ENCODE peak calls at places on chromosomes 6 and 20, in six cellular contexts. M is astrocyte of the spinal cord, F is GF-D8, U is HTR-8/SVneo, P is AG04449, V is NCI-H774. K is an unnamed sample.

GRCh38 chr6:150352321-150353296 is 16.2 kb upstream of the IYD start:
- DNase-seq in M (peak), F (no peak), U (no peak), P (peak), V (no peak), K (no peak)

GRCh38 chr6:88870728-88871330 is 92.6 kb downstream of the RNGTT start:
- DNase-seq in M (peak), F (peak), U (peak), P (no peak), V (peak), K (peak)

GRCh38 chr20:5971203-5971602 is 20.8 kb downstream of the MCM8 start:
- DNase-seq in M (no peak), F (no peak), U (no peak), P (no peak), V (no peak), K (no peak)

GRCh38 chr20:57983082-57983481 is 245.4 kb downstream of the ANKRD60 start:
- DNase-seq in M (no peak), F (no peak), U (no peak), P (no peak), V (no peak), K (no peak)

GRCh38 chr6:151475653-151476523 is 17.9 kb upstream of the CCDC170 start:
- DNase-seq in M (peak), F (no peak), U (no peak), P (no peak), V (peak), K (peak)

GRCh38 chr6:44190712-44191111 is 26.0 kb upstream of the MYMX start:
- DNase-seq in M (no peak), F (no peak), U (no peak), P (no peak), V (no peak), K (no peak)

GRCh38 chr6:166862287-166862977 is 93.9 kb downstream of the RNASET2 start:
- DNase-seq in M (no peak), F (no peak), U (peak), P (no peak), V (peak), K (peak)

GRCh38 chr6:159065091-159065490 is 20.3 kb upstream of the TAGAP start:
- DNase-seq in M (no peak), F (no peak), U (no peak), P (no peak), V (no peak), K (no peak)

GRCh38 chr6:136777651-136778050 is 14.6 kb downstream of the MAP3K5 start:
- DNase-seq in M (no peak), F (no peak), U (no peak), P (no peak), V (no peak), K (no peak)

GRCh38 chr6:168123165-168123911 is 44.3 kb upstream of the FRMD1 start:
- DNase-seq in M (no peak), F (no peak), U (no peak), P (no peak), V (no peak), K (no peak)

GRCh38 chr6:52261229-52261628 is 16.9 kb upstream of the IL17F start:
- DNase-seq in M (peak), F (no peak), U (peak), P (peak), V (no peak), K (no peak)

GRCh38 chr6:133764011-133764812 is 124.7 kb upstream of the TCF21 start:
- DNase-seq in M (peak), F (no peak), U (no peak), P (no peak), V (no peak), K (no peak)

GRCh38 chr6:22108199-22108598 is 188.6 kb downstream of the PRL start:
- DNase-seq in M (peak), F (no peak), U (no peak), P (no peak), V (no peak), K (no peak)

GRCh38 chr6:138540468-138540867 is 41.2 kb upstream of the NHSL1 start:
- DNase-seq in M (peak), F (no peak), U (no peak), P (peak), V (no peak), K (no peak)

GRCh38 chr20:18986895-18987580 is 173.5 kb downstream of the SCP2D1 start:
- DNase-seq in M (no peak), F (no peak), U (no peak), P (no peak), V (no peak), K (no peak)

GRCh38 chr6:35485402-35485877 is 11.4 kb downstream of the TEAD3 start:
- DNase-seq in M (no peak), F (no peak), U (peak), P (no peak), V (no peak), K (no peak)

GRCh38 chr6:90082847-90083246 is 188.6 kb downstream of the GJA10 start:
- DNase-seq in M (no peak), F (no peak), U (no peak), P (no peak), V (no peak), K (no peak)

GRCh38 chr6:37724530-37725220 is 27.0 kb upstream of the MDGA1 start:
- DNase-seq in M (no peak), F (no peak), U (no peak), P (no peak), V (no peak), K (no peak)

GRCh38 chr6:138654715-138655634 is 118.6 kb upstream of the CCDC28A start:
- DNase-seq in M (peak), F (no peak), U (no peak), P (no peak), V (no peak), K (no peak)

GRCh38 chr20:478949-479429 is 16.7 kb upstream of the TBC1D20 start:
- DNase-seq in M (peak), F (peak), U (peak), P (no peak), V (peak), K (peak)

GRCh38 chr6:96878101-96878500 is 19.6 kb downstream of the NDUFAF4 start:
- DNase-seq in M (no peak), F (no peak), U (no peak), P (no peak), V (no peak), K (no peak)

GRCh38 chr6:161138545-161139303 is 135.1 kb downstream of the AGPAT4 start:
- DNase-seq in M (no peak), F (no peak), U (no peak), P (no peak), V (no peak), K (no peak)

GRCh38 chr20:50762045-50762422 is 30.7 kb downstream of the PARD6B start:
- DNase-seq in M (no peak), F (no peak), U (no peak), P (no peak), V (no peak), K (no peak)

GRCh38 chr20:63700199-63701050 is 4.0 kb downstream of the TNFRSF6B start:
- DNase-seq in M (no peak), F (no peak), U (no peak), P (no peak), V (no peak), K (no peak)

GRCh38 chr6:52328303-52328662 is 33.7 kb upstream of the PAQR8 start:
- DNase-seq in M (no peak), F (no peak), U (no peak), P (no peak), V (no peak), K (no peak)

GRCh38 chr6:2693191-2693590 is 57.5 kb downstream of the MYLK4 start:
- DNase-seq in M (no peak), F (no peak), U (no peak), P (no peak), V (no peak), K (no peak)

GRCh38 chr6:40807484-40807883 is 220.3 kb upstream of the LRFN2 start:
- DNase-seq in M (no peak), F (no peak), U (no peak), P (no peak), V (no peak), K (no peak)

GRCh38 chr20:48180039-48180438 is 394.8 kb upstream of the SULF2 start:
- DNase-seq in M (peak), F (no peak), U (peak), P (no peak), V (no peak), K (no peak)

GRCh38 chr6:82711105-82711829 is 347.6 kb downstream of the TPBG start:
- DNase-seq in M (no peak), F (no peak), U (no peak), P (no peak), V (no peak), K (no peak)

GRCh38 chr20:41575412-41575811 is 42.8 kb downstream of the CHD6 start:
- DNase-seq in M (no peak), F (no peak), U (no peak), P (no peak), V (no peak), K (no peak)

GRCh38 chr20:13142143-13142542 is 78.9 kb upstream of the ISM1 start:
- DNase-seq in M (peak), F (no peak), U (no peak), P (no peak), V (no peak), K (no peak)

GRCh38 chr6:134199848-134200606 is 117.9 kb downstream of the SGK1 start:
- DNase-seq in M (no peak), F (no peak), U (no peak), P (no peak), V (peak), K (no peak)

GRCh38 chr20:50312682-50313187 is 122.1 kb downstream of the CEBPB start:
- DNase-seq in M (peak), F (no peak), U (no peak), P (peak), V (no peak), K (no peak)

GRCh38 chr6:129902681-129903080 is 41.6 kb upstream of the TMEM244 start:
- DNase-seq in M (no peak), F (no peak), U (no peak), P (no peak), V (no peak), K (no peak)